ENCODE peak calls at places on chromosome 20, in five cellular contexts. K, E, X, S and R are unnamed samples. For H3K27me3 and H3K4me1, the result is how much of the 10 kb centered on the place peaks cover.

GRCh38 chr20:19849341-19850189 is 91.5 kb downstream of the RIN2 start:
- DNase-seq in E (no peak), K (no peak), S (no peak), X (no peak), R (no peak)

GRCh38 chr20:23643665-23644064 is 5.9 kb upstream of the CST3 start:
- DNase-seq in X (no peak), E (no peak), S (no peak), K (no peak), R (no peak)

GRCh38 chr20:47315339-47315662 is 41.2 kb downstream of the ZMYND8 start:
- DNase-seq in S (peak), E (no peak), K (no peak), X (no peak), R (no peak)

GRCh38 chr20:34834459-34834893 is 9.0 kb upstream of the NCOA6 start:
- DNase-seq in E (no peak), X (peak), S (peak), K (no peak), R (peak)

GRCh38 chr20:8510808-8511207 is 378.7 kb downstream of the PLCB1 start:
- DNase-seq in E (no peak), K (no peak), X (no peak), S (no peak), R (no peak)

GRCh38 chr20:2104236-2104635 is 2.6 kb downstream of the STK35 start:
- DNase-seq in E (no peak), K (no peak), X (no peak), S (no peak), R (no peak)

GRCh38 chr20:46312075-46312944 is 4.0 kb upstream of the CDH22 start:
- DNase-seq in K (no peak), X (no peak), S (no peak), E (no peak), R (no peak)

GRCh38 chr20:49186535-49187329 is 1.4 kb downstream of the STAU1 start:
- DNase-seq in K (peak), X (peak), S (peak), E (peak), R (peak)

GRCh38 chr20:56388882-56389281 is 3.1 kb downstream of the AURKA start:
- DNase-seq in X (no peak), S (no peak), E (no peak), K (no peak), R (no peak)

GRCh38 chr20:10462516-10462915 is 27.4 kb downstream of the SLX4IP start:
- DNase-seq in K (no peak), S (no peak), X (no peak), E (no peak), R (no peak)

DNA sequence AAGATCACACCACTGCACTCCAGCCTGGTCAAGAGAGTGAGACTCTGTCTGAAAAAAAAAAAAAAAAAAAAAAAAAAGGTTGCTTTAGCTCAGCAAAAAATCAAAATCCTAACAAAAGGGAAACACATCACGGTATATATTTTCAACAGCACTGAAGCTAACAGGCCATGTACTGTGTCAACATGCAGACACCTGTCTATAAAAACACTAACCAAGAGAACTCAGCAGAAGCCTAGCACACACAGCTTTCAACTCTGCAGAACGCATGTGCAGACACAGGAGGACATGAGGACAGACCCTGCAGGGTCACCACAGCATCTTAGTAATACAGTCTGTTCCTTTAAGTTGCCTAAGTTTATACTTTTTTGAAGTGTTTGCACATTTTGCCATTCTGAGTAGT is 13.5 kb downstream of the NINL start:
- DNase-seq in K (no peak), S (no peak), E (no peak), X (no peak), R (no peak)
- H3K27me3 ChIP-seq in K (under half), S (under half), E (under half), X (under half), R (under half)

GRCh38 chr20:33664762-33665144 is 2.0 kb upstream of the ACTL10 start:
- DNase-seq in S (no peak), K (no peak), X (no peak), E (peak), R (no peak)

GRCh38 chr20:33668087-33668790 is 1.5 kb downstream of the ACTL10 start:
- DNase-seq in E (peak), X (no peak), K (peak), S (no peak), R (peak)

GRCh38 chr20:33668791-33669155 is 2.0 kb downstream of the ACTL10 start:
- DNase-seq in K (no peak), E (peak), X (no peak), S (no peak), R (no peak)

GRCh38 chr20:33667245-33668086 is 723 bp downstream of the ACTL10 start:
- DNase-seq in E (peak), K (peak), X (peak), S (peak), R (peak)

GRCh38 chr20:33666293-33667244 is at the start of gene ACTL10:
- DNase-seq in K (peak), E (peak), S (peak), X (peak), R (peak)
- H3K4me1 ChIP-seq in K (under half), E (half or more), S (under half), X (under half), R (half or more)

GRCh38 chr20:58853976-58854637 is 1.6 kb downstream of the GNAS start:
- DNase-seq in E (no peak), S (no peak), K (no peak), X (no peak), R (no peak)
- H3K27me3 ChIP-seq in E (half or more), S (under half), K (under half), X (under half), R (under half)

DNA sequence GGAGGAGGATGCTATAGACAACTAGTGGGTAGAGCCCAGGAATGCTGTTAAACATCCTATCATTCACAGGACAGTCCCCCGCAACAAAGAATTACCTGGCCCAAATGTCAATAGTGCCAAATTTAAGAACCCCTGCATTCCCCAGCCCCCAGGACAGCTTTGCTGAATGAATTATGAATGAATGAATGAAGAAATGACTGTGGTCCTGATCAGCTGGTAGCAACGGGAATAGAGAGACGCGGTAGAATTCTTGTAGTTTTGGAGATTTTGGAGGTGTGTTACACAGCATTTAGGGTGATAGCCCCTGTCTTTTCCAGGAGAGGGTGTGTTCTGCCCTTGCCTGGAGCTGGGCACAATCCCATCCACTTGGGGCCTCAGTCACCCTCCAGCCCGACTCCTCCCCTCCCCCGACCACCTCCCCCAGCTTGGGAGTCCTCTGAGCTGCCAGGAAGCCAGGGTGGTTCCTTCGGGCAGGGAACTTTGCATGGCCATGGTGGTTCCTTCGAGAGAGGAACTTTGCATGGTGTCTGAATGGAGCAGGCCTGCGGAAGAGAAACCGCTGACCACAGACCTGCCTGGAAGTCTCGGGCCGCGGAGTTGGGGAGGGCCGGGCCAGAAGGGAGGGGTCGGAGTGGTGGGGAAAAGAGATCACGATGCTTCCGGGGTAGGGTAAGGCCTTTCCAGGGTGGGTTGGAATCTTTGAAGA is 1.0 kb upstream of the HCK start:
- DNase-seq in X (no peak), S (no peak), K (peak), E (peak), R (no peak)
- H3K4me1 ChIP-seq in X (under half), S (under half), K (under half), E (under half), R (under half)